ENCODE peak calls at places on chromosomes 16 and 17, in four cellular contexts. I is thoracic aorta, B is mucosa of descending colon, Y is PC-9. K is an unnamed sample.

GRCh38 chr16:20740901-20741491 is 622 bp downstream of the THUMPD1 start:
- DNase-seq in I (peak), B (peak), Y (no peak), K (peak)

GRCh38 chr17:64950871-64951270 is 31.6 kb upstream of the LRRC37A3 start:
- DNase-seq in I (no peak), B (no peak), Y (no peak), K (no peak)

GRCh38 chr17:42313773-42314566 is 25.7 kb downstream of the STAT5A start:
- DNase-seq in I (no peak), B (no peak), Y (no peak), K (peak)

GRCh38 chr17:64223931-64224657 is 39.0 kb downstream of the TEX2 start:
- DNase-seq in I (no peak), B (no peak), Y (no peak), K (no peak)

GRCh38 chr17:81074875-81075274 is 39.9 kb downstream of the BAIAP2 start:
- DNase-seq in I (no peak), B (no peak), Y (no peak), K (no peak)

GRCh38 chr16:72203401-72203800 is 31.4 kb upstream of the PMFBP1 start:
- DNase-seq in I (no peak), B (no peak), Y (no peak), K (peak)

GRCh38 chr17:40809721-40810421 is 10.1 kb upstream of the KRT28 start:
- DNase-seq in I (no peak), B (no peak), Y (no peak), K (no peak)

GRCh38 chr17:75854111-75854748 is 905 bp downstream of the WBP2 start:
- DNase-seq in I (no peak), B (no peak), Y (peak), K (peak)

DNA sequence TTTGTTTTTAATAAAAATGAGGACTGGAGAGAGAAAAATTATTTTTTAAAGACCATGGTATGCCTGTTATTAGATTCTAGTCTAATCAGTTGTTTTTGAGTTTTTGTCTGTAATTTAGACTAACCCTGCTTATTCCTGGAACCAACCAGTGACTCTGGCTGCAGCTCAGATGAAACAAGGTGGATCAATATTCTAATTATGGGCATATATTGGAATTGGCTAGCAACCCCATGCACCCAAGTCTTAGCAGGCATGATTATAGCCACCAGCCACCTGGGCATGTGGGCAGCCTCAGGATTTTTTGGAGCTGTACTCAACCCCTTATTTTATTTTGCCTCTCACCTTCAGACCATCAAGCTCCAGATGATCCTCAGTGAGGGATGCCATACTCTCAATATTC is 21.6 kb upstream of the SLC6A2 start:
- DNase-seq in I (no peak), B (no peak), Y (no peak), K (no peak)
- TF ChIP-seq CTCF in I (no peak), B (no peak), Y (no peak), K (no peak)

DNA sequence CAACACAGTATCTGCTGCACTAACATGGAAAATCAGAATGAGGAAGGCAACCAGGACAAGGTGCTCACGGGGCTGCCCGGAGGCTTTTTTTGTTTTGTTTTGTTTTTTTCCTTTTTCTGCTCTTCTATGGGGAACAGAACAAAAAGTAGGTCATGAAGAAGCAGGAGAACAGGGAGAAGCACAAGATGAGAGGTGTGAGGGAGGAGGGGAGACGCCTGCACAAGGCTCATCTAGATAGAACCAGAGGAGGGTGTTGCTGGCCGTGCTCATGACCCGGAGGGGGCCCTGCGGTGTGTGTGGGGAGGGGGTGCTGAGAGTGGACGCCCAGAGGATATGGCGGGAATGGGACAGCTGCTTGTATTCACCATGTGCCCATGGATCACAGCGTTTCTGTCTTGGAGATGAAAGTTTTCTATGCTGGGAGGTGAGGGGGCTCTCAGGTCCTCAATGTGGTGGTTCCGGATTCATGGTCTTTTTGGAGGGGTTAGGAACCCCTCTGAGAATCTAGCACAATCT is 183.7 kb downstream of the FOXL1 start:
- DNase-seq in I (no peak), B (no peak), Y (no peak), K (no peak)
- H3K4me3 ChIP-seq in I (peak), B (no peak), Y (no peak), K (no peak)

GRCh38 chr17:67974598-67975066 is 21.6 kb downstream of the C17orf58 start:
- DNase-seq in I (no peak), B (no peak), Y (no peak), K (no peak)
- TF ChIP-seq CTCF in I (no peak), B (no peak), Y (no peak), K (no peak)

GRCh38 chr17:37389160-37389559 is 13.4 kb downstream of the C17orf78 start:
- DNase-seq in I (no peak), B (no peak), Y (no peak), K (no peak)

GRCh38 chr17:37392024-37392590 is 14.5 kb downstream of the ACACA start:
- DNase-seq in I (no peak), B (no peak), Y (peak), K (no peak)

GRCh38 chr17:37391146-37391545 is 15.4 kb downstream of the C17orf78 start:
- DNase-seq in I (no peak), B (no peak), Y (no peak), K (no peak)

GRCh38 chr17:37388266-37388665 is 12.5 kb downstream of the C17orf78 start:
- DNase-seq in I (no peak), B (no peak), Y (no peak), K (no peak)

GRCh38 chr17:37393352-37393751 is 13.3 kb downstream of the ACACA start:
- DNase-seq in I (no peak), B (no peak), Y (no peak), K (no peak)
- H3K4me3 ChIP-seq in I (no peak), B (no peak), Y (no peak), K (no peak)

GRCh38 chr16:24098896-24099295 is 157.2 kb upstream of the CACNG3 start:
- DNase-seq in I (no peak), B (no peak), Y (no peak), K (no peak)

DNA sequence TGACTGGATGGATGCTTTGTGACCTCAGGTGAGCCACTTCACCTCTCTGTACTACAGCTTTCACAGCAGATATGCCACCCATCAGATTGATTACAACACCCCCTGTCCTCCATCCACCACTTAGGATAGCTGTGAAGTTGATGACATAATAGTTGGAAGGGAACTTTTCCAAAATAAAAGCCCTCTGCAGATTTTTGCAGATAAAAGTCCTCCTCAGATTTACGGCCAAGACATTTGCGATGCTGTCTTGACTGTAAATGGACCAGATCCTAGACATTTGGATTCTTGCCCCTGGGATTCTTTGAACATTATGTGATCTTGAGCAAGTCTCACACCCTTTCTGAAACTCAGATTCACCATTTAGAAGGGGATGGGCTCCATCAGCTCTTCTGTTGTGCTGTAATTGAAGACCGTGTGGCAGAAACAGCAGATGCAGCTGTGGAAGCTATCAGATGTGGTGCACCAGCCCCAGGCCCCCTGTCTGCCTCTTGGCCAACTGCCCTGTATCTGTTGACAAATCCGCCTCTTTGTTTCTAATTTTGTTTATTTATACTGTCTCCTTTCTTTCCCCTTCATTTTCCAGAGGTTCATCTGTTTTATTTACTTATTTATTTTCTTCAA is 153.9 kb upstream of the CACNG3 start:
- DNase-seq in I (no peak), B (no peak), Y (no peak), K (no peak)
- TF ChIP-seq CTCF in I (no peak), B (no peak), Y (no peak), K (no peak)

GRCh38 chr16:82011199-82011641 is at the start of gene SDR42E1:
- DNase-seq in I (no peak), B (peak), Y (peak), K (peak)

GRCh38 chr16:82010649-82011048 is 621 bp downstream of the SDR42E1 start:
- DNase-seq in I (no peak), B (no peak), Y (no peak), K (no peak)

GRCh38 chr16:82016964-82017363 is 5.7 kb upstream of the SDR42E1 start:
- DNase-seq in I (no peak), B (no peak), Y (no peak), K (no peak)

GRCh38 chr16:82020051-82020450 is 8.8 kb upstream of the SDR42E1 start:
- DNase-seq in I (no peak), B (no peak), Y (no peak), K (no peak)

GRCh38 chr16:82016268-82016667 is 5.0 kb upstream of the SDR42E1 start:
- DNase-seq in I (no peak), B (no peak), Y (no peak), K (no peak)
- H3K4me3 ChIP-seq in I (no peak), B (no peak), Y (peak), K (no peak)

GRCh38 chr17:79065105-79065670 is 9.4 kb upstream of the ENGASE start:
- DNase-seq in I (no peak), B (no peak), Y (no peak), K (no peak)
- TF ChIP-seq CTCF in I (peak), B (peak), Y (peak), K (no peak)

GRCh38 chr17:45406107-45406506 is 26.6 kb downstream of the ARHGAP27 start:
- DNase-seq in I (no peak), B (no peak), Y (no peak), K (no peak)
- H3K4me3 ChIP-seq in I (peak), B (no peak), Y (no peak), K (no peak)

DNA sequence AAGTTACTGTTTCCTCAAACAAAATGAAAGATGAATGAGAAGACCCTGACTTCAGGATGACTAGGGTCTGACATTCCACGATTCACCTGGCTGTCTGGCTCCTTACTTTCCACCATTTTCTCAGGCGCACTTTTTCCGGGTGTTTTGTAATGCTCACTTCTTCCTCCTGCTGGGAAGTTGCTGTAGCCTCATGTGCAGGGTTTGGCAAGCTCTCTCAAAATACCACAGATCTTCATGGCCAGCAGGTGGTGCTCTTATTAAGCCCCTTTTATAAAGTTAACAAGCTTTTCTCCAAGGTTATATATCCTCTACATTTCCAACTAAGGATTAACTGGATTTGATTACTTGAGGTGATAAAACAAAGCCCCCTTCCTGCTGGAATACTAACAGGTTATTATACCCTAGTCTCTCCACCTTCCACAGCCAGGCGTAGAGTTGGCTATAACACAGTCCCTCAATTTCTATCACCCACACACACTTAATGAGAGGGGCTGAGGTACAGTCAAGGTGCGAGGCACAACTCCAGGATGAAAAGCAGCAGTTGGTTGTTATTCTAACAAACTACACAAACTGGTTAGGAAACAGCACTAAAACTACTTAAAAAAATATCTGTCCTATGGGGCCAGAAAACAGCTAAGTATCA is 45.4 kb downstream of the STH start:
- DNase-seq in I (peak), B (no peak), Y (peak), K (peak)
- TF ChIP-seq CTCF in I (peak), B (peak), Y (peak), K (peak)

DNA sequence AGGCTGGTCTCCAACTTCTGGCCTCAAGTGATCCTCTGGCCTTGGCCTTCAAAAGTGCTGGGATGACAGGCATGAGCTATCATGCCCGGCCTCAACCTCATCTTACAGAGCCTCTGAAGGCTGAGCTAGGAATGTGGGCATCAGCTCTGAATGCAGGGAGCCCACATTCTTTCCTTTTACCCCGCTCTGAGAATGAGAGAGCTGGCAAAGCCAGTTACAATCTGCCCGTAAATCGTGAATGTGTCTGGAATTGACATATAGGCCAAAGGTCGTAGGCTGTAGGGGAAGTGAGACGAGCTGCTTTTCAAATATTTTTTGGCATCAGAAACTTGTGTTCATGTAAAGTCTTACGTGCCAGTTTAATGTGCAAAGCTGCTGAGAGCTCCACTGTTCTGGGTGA is 4.5 kb downstream of the TMEM238L start:
- DNase-seq in I (no peak), B (no peak), Y (peak), K (no peak)
- H3K4me3 ChIP-seq in I (no peak), B (no peak), Y (no peak), K (no peak)

K was measured in upper lobe of left lung.